ENCODE peak calls at places on chromosomes 12 and 14, in nine cellular contexts. R is CD8-positive, alpha-beta T cell; H is HCT116; L is endothelial cell of umbilical vein; T is left ventricle myocardium inferior; C is heart left ventricle; X is mammary epithelial cell; G is neural progenitor cell; S is DND-41. Z is an unnamed sample. For H3K4me1, the result is how much of the 10 kb centered on the place peaks cover.

GRCh38 chr12:56198836-56199235 is 9.6 kb upstream of the SMARCC2 start:
- DNase-seq in R (no peak), H (no peak), L (peak), T (no peak), C (no peak), X (no peak), G (no peak), S (no peak), Z (no peak)

GRCh38 chr14:75323571-75323970 is 44.9 kb downstream of the FOS start:
- DNase-seq in R (no peak), H (no peak), L (no peak), T (no peak), C (no peak), X (peak), G (no peak), S (no peak), Z (no peak)

GRCh38 chr12:69540606-69541386 is 44.5 kb upstream of the CCT2 start:
- DNase-seq in R (no peak), H (no peak), L (no peak), T (no peak), C (no peak), X (no peak), G (no peak), S (no peak), Z (no peak)

GRCh38 chr12:132550014-132550802 is 60.2 kb downstream of the LRCOL1 start:
- DNase-seq in R (no peak), H (no peak), L (no peak), T (no peak), C (no peak), X (no peak), G (peak), S (no peak), Z (no peak)

GRCh38 chr14:68741839-68742470 is 50.9 kb downstream of the ZFP36L1 start:
- DNase-seq in R (no peak), H (no peak), L (no peak), T (no peak), C (no peak), X (no peak), G (no peak), S (no peak), Z (no peak)

GRCh38 chr14:104724981-104725771 is 1.1 kb downstream of the ADSS1 start:
- DNase-seq in R (no peak), H (no peak), L (no peak), T (peak), C (peak), X (no peak), G (peak), S (no peak), Z (peak)

GRCh38 chr12:93857279-93857894 is 180.2 kb downstream of the CRADD start:
- DNase-seq in R (no peak), H (no peak), L (no peak), T (no peak), C (no peak), X (peak), G (no peak), S (no peak), Z (no peak)

GRCh38 chr12:130804216-130804615 is 34.8 kb downstream of the STX2 start:
- DNase-seq in R (no peak), H (no peak), L (no peak), T (no peak), C (no peak), X (no peak), G (no peak), S (no peak), Z (no peak)

GRCh38 chr12:66552753-66553152 is 126.1 kb downstream of the GRIP1 start:
- DNase-seq in R (no peak), H (no peak), L (no peak), T (no peak), C (no peak), X (peak), G (no peak), S (no peak), Z (no peak)

GRCh38 chr12:53970451-53970850 is 2.5 kb upstream of the HOXC11 start:
- DNase-seq in R (no peak), H (no peak), L (no peak), T (no peak), C (no peak), X (no peak), G (no peak), S (no peak), Z (no peak)

GRCh38 chr12:90572778-90573177 is 382.2 kb downstream of the CCER1 start:
- DNase-seq in R (no peak), H (no peak), L (no peak), T (no peak), C (no peak), X (no peak), G (no peak), S (no peak), Z (no peak)

GRCh38 chr14:75539562-75540478 is 17.6 kb downstream of the BATF start:
- DNase-seq in R (no peak), H (no peak), L (no peak), T (no peak), C (no peak), X (no peak), G (no peak), S (no peak), Z (no peak)

GRCh38 chr12:132715874-132716273 is 5.2 kb downstream of the PGAM5 start:
- DNase-seq in R (no peak), H (no peak), L (no peak), T (no peak), C (no peak), X (no peak), G (no peak), S (no peak), Z (no peak)

GRCh38 chr14:105425823-105426247 is 6.2 kb downstream of the MTA1 start:
- DNase-seq in R (no peak), H (no peak), L (no peak), T (no peak), C (no peak), X (no peak), G (no peak), S (no peak), Z (no peak)

GRCh38 chr12:6927379-6927991 is at the start of gene ATN1:
- DNase-seq in R (peak), H (no peak), L (peak), T (peak), C (peak), X (peak), G (peak), S (peak), Z (peak)

GRCh38 chr14:53509845-53510244 is 356.7 kb upstream of the DDHD1 start:
- DNase-seq in R (no peak), H (no peak), L (no peak), T (peak), C (peak), X (peak), G (no peak), S (no peak), Z (peak)

GRCh38 chr14:105075364-105076295 is 10.4 kb upstream of the GPR132 start:
- DNase-seq in R (no peak), H (no peak), L (no peak), T (peak), C (peak), X (no peak), G (peak), S (no peak), Z (no peak)

GRCh38 chr12:42921741-42922511 is 332.4 kb upstream of the PRICKLE1 start:
- DNase-seq in R (no peak), H (no peak), L (peak), T (no peak), C (no peak), X (peak), G (no peak), S (no peak), Z (no peak)

GRCh38 chr14:68585690-68586089 is 207.2 kb downstream of the ZFP36L1 start:
- DNase-seq in R (no peak), H (no peak), L (no peak), T (no peak), C (peak), X (no peak), G (peak), S (no peak), Z (no peak)

GRCh38 chr12:109743076-109743910 is 29.7 kb downstream of the FAM222A start:
- DNase-seq in R (no peak), H (no peak), L (no peak), T (peak), C (peak), X (no peak), G (no peak), S (no peak), Z (peak)

GRCh38 chr14:69882086-69882864 is 3.1 kb downstream of the SMOC1 start:
- DNase-seq in R (no peak), H (no peak), L (no peak), T (no peak), C (no peak), X (no peak), G (peak), S (no peak), Z (no peak)

GRCh38 chr14:85534914-85535313 is 5.0 kb downstream of the FLRT2 start:
- DNase-seq in R (no peak), H (no peak), L (peak), T (no peak), C (no peak), X (peak), G (peak), S (no peak), Z (no peak)

GRCh38 chr12:131528144-131528543 is 182.7 kb upstream of the SFSWAP start:
- DNase-seq in R (no peak), H (no peak), L (no peak), T (no peak), C (no peak), X (no peak), G (no peak), S (no peak), Z (no peak)

GRCh38 chr12:25087596-25087995 is 107.4 kb downstream of the DNAI7 start:
- DNase-seq in R (no peak), H (no peak), L (peak), T (no peak), C (no peak), X (no peak), G (no peak), S (no peak), Z (no peak)

GRCh38 chr14:100067971-100068959 is 3.0 kb downstream of the EVL start:
- DNase-seq in R (peak), H (peak), L (peak), T (peak), C (peak), X (peak), G (no peak), S (peak), Z (peak)

GRCh38 chr14:64912256-64912655 is 2.0 kb upstream of the CHURC1 start:
- DNase-seq in R (no peak), H (no peak), L (no peak), T (no peak), C (no peak), X (no peak), G (no peak), S (no peak), Z (no peak)

GRCh38 chr12:27178723-27179398 is 65.2 kb upstream of the STK38L start:
- DNase-seq in R (no peak), H (no peak), L (no peak), T (no peak), C (no peak), X (no peak), G (no peak), S (no peak), Z (no peak)

GRCh38 chr12:114676142-114676741 is 7.7 kb downstream of the TBX3 start:
- DNase-seq in R (no peak), H (no peak), L (no peak), T (no peak), C (no peak), X (peak), G (peak), S (no peak), Z (no peak)

GRCh38 chr12:58930770-58931324 is 10.5 kb upstream of the LRIG3 start:
- DNase-seq in R (no peak), H (no peak), L (no peak), T (no peak), C (no peak), X (no peak), G (no peak), S (no peak), Z (no peak)

GRCh38 chr12:76266797-76267196 is 81.4 kb downstream of the BBS10 start:
- DNase-seq in R (no peak), H (no peak), L (peak), T (peak), C (peak), X (peak), G (no peak), S (no peak), Z (peak)

GRCh38 chr12:51218607-51219161 is 822 bp upstream of the POU6F1 start:
- DNase-seq in R (no peak), H (no peak), L (peak), T (no peak), C (no peak), X (no peak), G (peak), S (no peak), Z (no peak)

GRCh38 chr12:89671469-89671868 is 37.2 kb downstream of the ATP2B1 start:
- DNase-seq in R (no peak), H (no peak), L (no peak), T (no peak), C (no peak), X (peak), G (peak), S (no peak), Z (no peak)

GRCh38 chr12:116545936-116546335 is 13.2 kb upstream of the MAP1LC3B2 start:
- DNase-seq in R (no peak), H (no peak), L (no peak), T (no peak), C (no peak), X (no peak), G (no peak), S (no peak), Z (no peak)

GRCh38 chr12:26691234-26691970 is 141.6 kb downstream of the ITPR2 start:
- DNase-seq in R (no peak), H (peak), L (peak), T (no peak), C (no peak), X (peak), G (peak), S (no peak), Z (no peak)

GRCh38 chr14:103576371-103577024 is 13.7 kb downstream of the COA8 start:
- DNase-seq in R (no peak), H (peak), L (peak), T (peak), C (peak), X (peak), G (peak), S (no peak), Z (peak)

GRCh38 chr12:27330846-27331245 is 1.8 kb upstream of the BMAL2 start:
- DNase-seq in R (no peak), H (no peak), L (no peak), T (no peak), C (no peak), X (no peak), G (no peak), S (no peak), Z (no peak)

GRCh38 chr12:91272456-91273063 is 89.9 kb upstream of the DCN start:
- DNase-seq in R (no peak), H (no peak), L (no peak), T (peak), C (peak), X (no peak), G (peak), S (no peak), Z (peak)

GRCh38 chr12:76346236-76346635 is 2.0 kb downstream of the BBS10 start:
- DNase-seq in R (no peak), H (no peak), L (no peak), T (no peak), C (no peak), X (no peak), G (no peak), S (no peak), Z (no peak)

DNA sequence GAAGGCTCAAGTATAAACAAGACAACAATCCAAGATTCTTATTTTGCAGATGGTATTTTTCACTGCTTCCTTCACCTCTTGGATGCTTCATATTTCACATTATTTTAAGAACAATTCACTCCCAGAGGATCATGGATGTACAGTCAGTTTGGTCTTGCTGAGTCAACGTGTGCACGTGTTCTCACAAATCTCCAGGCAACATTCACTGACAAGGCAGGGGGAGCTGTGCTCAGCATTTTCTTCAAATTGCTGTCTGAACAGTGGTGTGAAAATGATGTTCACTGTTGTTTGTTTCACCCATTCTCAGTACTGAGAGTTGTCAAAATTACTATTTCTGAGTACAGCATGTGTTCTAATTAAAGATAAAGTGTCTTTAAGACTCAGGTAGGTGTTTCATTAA is 118.3 kb upstream of the SLC38A4 start:
- DNase-seq in R (no peak), H (peak), L (peak), T (no peak), C (no peak), X (peak), G (no peak), S (no peak), Z (no peak)
- H3K4me1 ChIP-seq in R (under half), H (under half), L (under half), T (under half), C (under half), X (under half), G (under half), S (under half), Z (under half)

GRCh38 chr12:82437744-82438143 is 79.4 kb downstream of the METTL25 start:
- DNase-seq in R (no peak), H (no peak), L (no peak), T (no peak), C (no peak), X (no peak), G (no peak), S (no peak), Z (no peak)
- TF ChIP-seq CTCF in R (no peak), H (no peak), L (no peak), T (no peak), C (no peak), X (no peak), G (no peak), S (no peak), Z (no peak)

GRCh38 chr14:89618821-89619551 is 202.0 kb upstream of the FOXN3 start:
- DNase-seq in R (peak), H (peak), L (peak), T (peak), C (peak), X (peak), G (peak), S (peak), Z (peak)

GRCh38 chr14:89617142-89617460 is 200.1 kb upstream of the FOXN3 start:
- DNase-seq in R (no peak), H (no peak), L (no peak), T (no peak), C (no peak), X (no peak), G (no peak), S (no peak), Z (no peak)

GRCh38 chr14:89618309-89618708 is 201.3 kb upstream of the FOXN3 start:
- DNase-seq in R (no peak), H (no peak), L (peak), T (no peak), C (no peak), X (no peak), G (no peak), S (no peak), Z (no peak)

GRCh38 chr14:89616425-89617141 is 199.6 kb upstream of the FOXN3 start:
- DNase-seq in R (no peak), H (no peak), L (peak), T (no peak), C (no peak), X (no peak), G (no peak), S (peak), Z (no peak)

DNA sequence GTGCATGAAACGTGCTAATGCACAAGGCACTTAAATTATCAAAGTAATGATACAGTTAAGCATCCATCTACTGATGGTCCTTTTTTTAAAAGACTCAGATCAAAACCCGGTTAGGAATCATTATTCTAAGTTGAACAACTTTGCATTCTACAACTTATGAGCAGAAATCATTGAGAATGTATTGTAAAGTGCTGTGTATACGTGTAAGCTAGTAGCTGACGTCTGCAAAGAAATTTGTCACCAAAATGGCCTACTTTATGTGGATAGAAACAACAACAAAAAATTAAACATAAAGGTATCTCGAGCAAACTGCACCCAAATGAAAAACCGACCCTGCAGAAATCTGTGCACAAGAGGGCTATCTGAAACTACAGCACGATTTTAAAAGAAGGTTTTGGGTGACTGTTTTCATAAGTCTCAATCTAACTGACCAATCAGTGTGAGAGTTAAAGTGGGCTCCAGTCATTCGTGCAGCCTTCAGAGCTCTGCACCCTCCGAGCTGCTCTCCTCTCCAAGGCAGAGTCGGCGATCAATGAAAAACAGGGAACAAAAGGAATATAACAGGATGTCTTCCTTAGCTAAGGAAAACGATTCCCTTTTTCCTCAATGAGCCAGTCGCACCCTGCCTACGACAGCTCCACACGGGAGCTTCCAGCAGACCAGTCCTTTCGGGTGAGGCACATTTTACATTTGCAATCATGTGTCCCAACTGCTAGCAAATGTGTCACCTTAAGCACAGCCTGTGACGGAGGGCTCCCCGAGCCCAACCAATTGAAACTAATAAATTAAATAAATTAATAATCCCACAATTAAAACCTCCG is 200.6 kb upstream of the FOXN3 start:
- DNase-seq in R (no peak), H (no peak), L (peak), T (no peak), C (no peak), X (no peak), G (peak), S (peak), Z (no peak)
- H3K4me1 ChIP-seq in R (half or more), H (under half), L (under half), T (half or more), C (under half), X (under half), G (half or more), S (half or more), Z (under half)

GRCh38 chr12:49243631-49244030 is 21.3 kb upstream of the TUBA1C start:
- DNase-seq in R (no peak), H (no peak), L (no peak), T (no peak), C (no peak), X (no peak), G (no peak), S (no peak), Z (no peak)

GRCh38 chr12:49244161-49244560 is 20.7 kb upstream of the TUBA1C start:
- DNase-seq in R (no peak), H (no peak), L (no peak), T (no peak), C (no peak), X (no peak), G (no peak), S (no peak), Z (no peak)
- TF ChIP-seq CTCF in R (no peak), H (no peak), L (no peak), T (no peak), C (no peak), X (no peak), G (no peak), S (no peak), Z (no peak)

DNA sequence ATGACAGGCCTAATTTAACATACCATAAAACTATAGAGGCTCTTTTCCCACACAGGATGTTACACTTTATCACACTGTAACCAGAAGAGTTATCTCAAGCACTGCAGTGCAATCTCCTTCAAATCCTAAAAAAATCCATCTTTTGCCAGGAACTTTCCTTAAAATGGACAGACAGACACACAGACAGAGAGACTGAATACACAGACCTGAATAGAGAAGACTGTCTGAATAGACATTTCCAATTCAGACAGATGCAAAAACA is 6.5 kb downstream of the CORO1C start:
- DNase-seq in R (no peak), H (no peak), L (no peak), T (no peak), C (no peak), X (no peak), G (no peak), S (no peak), Z (no peak)
- H3K4me1 ChIP-seq in R (under half), H (half or more), L (half or more), T (half or more), C (half or more), X (half or more), G (under half), S (under half), Z (half or more)